ENCODE peak calls at places on chromosomes 1 and 21, in nine cellular contexts. U, Z, A, J, V, G, E, R and T are unnamed samples.

GRCh38 chr1:222263791-222264190 is 284.1 kb downstream of the HHIPL2 start:
- DNase-seq in J (no peak), A (no peak), G (no peak), R (no peak), Z (no peak), E (no peak), V (no peak), U (no peak), T (no peak)

GRCh38 chr21:41431788-41432548 is 5.9 kb downstream of the MX1 start:
- DNase-seq in E (no peak), Z (no peak), R (no peak), A (no peak), J (no peak), U (peak), G (no peak), V (no peak), T (no peak)

GRCh38 chr21:35138665-35139381 is 89.7 kb upstream of the RUNX1 start:
- DNase-seq in U (peak), R (peak), G (no peak), J (peak), Z (peak), A (peak), E (peak), V (peak), T (peak)

GRCh38 chr1:201565771-201566528 is 27.0 kb downstream of the NAV1 start:
- DNase-seq in Z (no peak), G (no peak), U (no peak), J (no peak), A (no peak), V (no peak), E (no peak), R (no peak), T (no peak)

GRCh38 chr1:26020941-26021646 is 481 bp upstream of the EXTL1 start:
- DNase-seq in G (no peak), Z (no peak), U (no peak), E (no peak), R (no peak), A (no peak), J (no peak), V (no peak), T (peak)

GRCh38 chr1:4101434-4102150 is 201.5 kb upstream of the C1orf174 start:
- DNase-seq in U (no peak), V (no peak), G (no peak), J (no peak), R (no peak), E (no peak), A (no peak), Z (no peak), T (no peak)

GRCh38 chr1:228163004-228163753 is 2.4 kb upstream of the IBA57 start:
- DNase-seq in V (no peak), Z (no peak), G (peak), E (peak), U (no peak), J (no peak), A (peak), R (peak), T (peak)

GRCh38 chr1:198232407-198232806 is 75.6 kb downstream of the NEK7 start:
- DNase-seq in V (no peak), E (no peak), J (no peak), R (peak), U (no peak), Z (no peak), A (no peak), G (no peak), T (peak)

GRCh38 chr1:161379071-161379470 is 11.4 kb upstream of the CFAP126 start:
- DNase-seq in A (peak), U (no peak), V (no peak), G (peak), Z (no peak), J (no peak), R (peak), E (peak), T (no peak)

DNA sequence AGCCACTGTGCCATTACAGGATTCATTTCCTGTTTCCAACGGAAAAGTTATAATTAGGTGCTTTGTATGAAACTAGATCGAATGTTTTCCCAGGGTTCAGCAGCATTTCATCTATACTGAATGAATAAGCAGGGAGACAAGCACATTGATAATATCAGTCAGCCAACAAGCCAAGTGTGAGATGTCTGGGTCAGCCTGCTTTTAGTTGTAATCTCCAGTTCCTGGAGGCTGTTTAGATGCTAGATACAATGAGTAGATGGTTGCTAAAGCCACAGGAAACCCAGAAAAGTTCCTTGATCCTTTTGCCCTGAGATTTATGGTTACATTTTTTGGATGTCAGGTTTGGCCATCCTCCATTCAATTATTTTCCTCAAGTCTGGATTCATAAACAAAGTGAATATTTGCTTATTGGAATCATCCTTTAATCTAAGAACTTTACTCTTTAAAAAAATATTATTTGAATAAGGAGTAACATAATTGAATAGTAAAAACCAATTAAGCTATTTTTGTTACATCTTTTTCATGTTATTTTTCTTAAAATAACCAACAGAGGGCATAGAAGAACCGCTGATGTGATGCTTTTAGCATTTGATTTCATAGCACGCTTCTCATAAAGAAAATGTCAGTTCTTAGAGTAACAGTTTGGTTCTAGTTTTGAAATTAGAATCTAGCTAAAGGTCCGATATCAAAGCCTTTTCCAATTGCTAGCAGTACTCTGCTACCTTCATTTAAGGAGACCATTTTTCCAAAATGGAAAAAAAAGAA is 76.6 kb downstream of the HSPA13 start:
- DNase-seq in G (no peak), E (peak), R (peak), A (peak), V (peak), Z (no peak), J (no peak), U (peak), T (no peak)
- TF ChIP-seq CTCF in G (no peak), E (peak), R (peak), A (peak), V (peak), Z (peak), J (peak), U (peak), T (no peak)

GRCh38 chr1:6889875-6890480 is 104.7 kb downstream of the CAMTA1 start:
- DNase-seq in J (peak), V (peak), U (peak), R (peak), E (peak), G (no peak), Z (peak), A (peak), T (peak)
- TF ChIP-seq CTCF in J (peak), V (peak), U (peak), R (peak), E (peak), G (peak), Z (peak), A (peak), T (peak)

DNA sequence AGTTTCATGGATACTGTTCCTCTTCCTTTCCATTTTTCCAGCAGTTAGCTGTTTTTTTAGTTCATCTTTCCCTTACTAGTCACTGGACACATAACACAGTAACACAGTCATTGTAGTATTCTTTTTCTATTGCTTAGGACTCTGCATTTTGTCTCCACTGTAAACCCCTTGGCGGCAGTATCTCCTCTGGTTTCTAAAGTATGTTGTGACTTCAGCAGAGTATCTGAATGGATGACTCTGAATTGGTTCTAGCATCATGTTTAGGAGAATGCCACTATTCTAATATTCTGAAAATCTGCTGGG is 2.2 kb downstream of the CDC7 start:
- DNase-seq in G (no peak), E (peak), Z (no peak), J (no peak), R (no peak), A (peak), U (peak), V (peak), T (peak)
- TF ChIP-seq CTCF in G (no peak), E (peak), Z (no peak), J (no peak), R (no peak), A (peak), U (peak), V (peak), T (peak)

DNA sequence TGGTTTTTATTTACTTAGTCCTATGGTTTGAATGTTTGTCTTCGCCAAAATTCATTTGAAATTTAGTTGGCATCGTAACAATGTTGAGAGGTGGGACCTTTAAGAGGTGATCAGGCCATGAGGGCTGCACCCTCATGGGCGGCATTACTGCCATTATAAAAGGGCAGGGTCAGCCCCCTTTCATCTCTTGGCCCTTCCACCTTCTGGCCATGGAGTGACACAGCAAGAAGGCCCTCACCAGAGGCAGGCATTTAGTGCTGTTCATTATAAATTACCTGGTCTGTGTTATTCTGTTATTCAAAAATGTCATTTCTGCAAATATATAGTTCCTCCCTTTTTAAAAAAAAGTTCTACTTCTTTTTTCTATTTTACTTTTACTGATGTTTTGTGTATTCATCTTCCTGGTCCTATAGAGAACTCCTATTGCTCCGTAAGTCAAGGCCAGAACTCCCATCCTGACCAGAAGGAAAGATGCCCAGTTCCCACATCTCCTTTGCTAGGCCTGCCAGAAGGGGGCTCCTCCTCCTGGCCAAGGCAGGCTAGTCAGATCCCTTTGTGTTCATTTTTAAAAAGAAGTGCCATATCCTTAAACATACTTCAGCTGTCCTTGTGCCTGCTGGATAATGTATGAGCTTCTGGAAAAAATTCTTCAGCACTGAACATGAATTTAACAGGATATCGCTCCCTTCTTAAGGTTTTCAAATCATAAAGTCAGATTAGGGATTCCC is 10.0 kb upstream of the LBR start:
- DNase-seq in V (peak), R (peak), U (no peak), E (peak), A (peak), Z (no peak), J (no peak), G (no peak), T (no peak)
- TF ChIP-seq CTCF in V (peak), R (peak), U (peak), E (peak), A (peak), Z (peak), J (peak), G (peak), T (peak)

GRCh38 chr21:16942703-16943102 is 570.1 kb upstream of the CXADR start:
- DNase-seq in R (peak), E (peak), J (peak), U (no peak), Z (no peak), G (no peak), A (peak), V (peak), T (peak)
- TF ChIP-seq CTCF in R (peak), E (peak), J (peak), U (peak), Z (peak), G (peak), A (peak), V (peak), T (peak)

DNA sequence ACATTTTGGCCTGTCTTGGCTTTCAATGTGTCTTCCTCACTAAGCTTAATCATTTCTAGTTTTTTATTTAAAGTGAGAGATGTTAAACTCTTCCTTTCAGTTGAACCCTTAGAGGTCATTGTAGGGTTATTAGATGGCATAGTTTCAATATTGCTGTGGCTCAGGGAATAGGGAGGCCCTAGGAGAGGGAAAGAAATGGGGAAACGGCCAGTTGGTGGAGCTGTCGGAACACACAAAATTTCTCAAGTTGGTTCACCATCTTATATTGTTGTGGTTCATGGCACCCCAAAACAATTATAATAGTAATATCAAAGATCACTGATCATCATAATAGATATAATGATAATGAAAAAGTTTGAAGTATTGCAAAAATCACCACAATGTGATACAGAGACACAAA is 31.4 kb upstream of the KAZN start:
- DNase-seq in A (no peak), E (no peak), Z (no peak), V (no peak), G (no peak), U (peak), R (peak), J (no peak), T (no peak)
- TF ChIP-seq CTCF in A (no peak), E (no peak), Z (peak), V (peak), G (no peak), U (peak), R (no peak), J (peak), T (no peak)

DNA sequence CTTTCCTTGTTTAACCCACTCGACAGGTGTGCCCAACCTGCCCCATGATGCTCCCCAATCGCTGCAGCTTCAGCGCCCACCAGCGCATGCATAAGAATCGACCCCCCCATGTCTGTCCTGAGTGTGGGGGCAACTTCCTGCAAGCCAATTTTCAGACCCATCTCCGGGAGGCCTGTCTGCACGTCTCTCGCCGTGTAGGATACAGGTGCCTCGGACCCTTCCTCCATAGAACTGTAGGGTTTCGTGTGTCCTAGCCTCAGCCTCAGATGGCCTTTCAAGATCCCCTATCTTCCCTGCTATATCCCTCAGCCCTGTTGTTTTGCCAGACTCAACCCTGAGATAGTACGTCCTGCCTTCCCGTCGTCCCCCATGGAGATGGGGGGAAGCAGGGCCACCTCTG is 6.4 kb downstream of the ZNF687 start:
- DNase-seq in J (no peak), R (no peak), U (no peak), Z (no peak), V (no peak), G (no peak), A (no peak), E (no peak), T (no peak)
- TF ChIP-seq CTCF in J (no peak), R (no peak), U (no peak), Z (no peak), V (no peak), G (no peak), A (no peak), E (no peak), T (no peak)

GRCh38 chr1:64220241-64220640 is 16.8 kb downstream of the UBE2U start:
- DNase-seq in R (no peak), A (peak), J (no peak), V (no peak), Z (no peak), U (no peak), G (no peak), E (peak), T (no peak)
- TF ChIP-seq CTCF in R (no peak), A (no peak), J (no peak), V (no peak), Z (no peak), U (no peak), G (no peak), E (no peak), T (no peak)

DNA sequence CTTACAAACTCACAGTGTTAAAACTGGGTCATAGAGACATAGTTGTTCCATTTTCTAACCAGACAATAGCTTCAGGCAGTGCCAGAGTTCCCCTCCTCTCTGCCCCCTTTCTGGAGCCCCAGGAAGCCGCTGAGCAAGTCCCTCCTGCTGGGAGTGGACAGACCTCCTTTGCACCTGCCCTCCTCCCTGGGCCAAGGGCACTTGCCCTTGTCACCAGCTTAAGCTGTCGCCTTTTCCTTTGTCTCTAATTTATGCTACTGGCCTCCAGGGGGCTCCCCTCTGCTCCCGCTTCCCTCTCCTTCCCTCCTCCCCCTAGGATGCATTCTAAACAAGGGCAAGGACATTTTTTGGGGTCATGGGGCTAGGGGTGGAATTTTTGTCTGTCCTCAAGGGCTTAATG is 182.4 kb downstream of the MIS18A start:
- DNase-seq in U (peak), R (no peak), J (peak), E (peak), V (peak), G (no peak), Z (no peak), A (peak), T (no peak)
- TF ChIP-seq CTCF in U (peak), R (no peak), J (peak), E (no peak), V (peak), G (peak), Z (no peak), A (peak), T (peak)